ENCODE peak calls at places on chromosomes 13 and 19, in six cellular contexts. P, A, B, H, Y and T are unnamed samples.

GRCh38 chr19:43606569-43607229 is 5.2 kb upstream of the SRRM5 start:
- DNase-seq in P (no peak), A (no peak), B (no peak), H (no peak), Y (no peak), T (no peak)

GRCh38 chr13:43629691-43630480 is 156.9 kb downstream of the ENOX1 start:
- DNase-seq in P (no peak), A (no peak), B (no peak), H (no peak), Y (no peak), T (no peak)

GRCh38 chr19:5498817-5499535 is 43.8 kb downstream of the ZNRF4 start:
- DNase-seq in P (no peak), A (no peak), B (peak; percentile 67), H (no peak), Y (no peak), T (no peak)

GRCh38 chr13:107713314-107713713 is 502.0 kb downstream of the LIG4 start:
- DNase-seq in P (no peak), A (no peak), B (no peak), H (no peak), Y (no peak), T (no peak)

GRCh38 chr19:11179716-11180297 is 17.5 kb downstream of the KANK2 start:
- DNase-seq in P (no peak), A (no peak), B (no peak), H (no peak), Y (peak; percentile 59), T (no peak)

GRCh38 chr13:108146642-108147041 is 68.7 kb downstream of the LIG4 start:
- DNase-seq in P (no peak), A (no peak), B (no peak), H (no peak), Y (no peak), T (no peak)

GRCh38 chr13:110425444-110425780 is 118.3 kb downstream of the COL4A2 start:
- DNase-seq in P (no peak), A (no peak), B (no peak), H (no peak), Y (no peak), T (no peak)

GRCh38 chr19:29495091-29495490 is 30.7 kb upstream of the VSTM2B start:
- DNase-seq in P (no peak), A (no peak), B (no peak), H (no peak), Y (no peak), T (no peak)

GRCh38 chr13:59950201-59950730 is 213.5 kb downstream of the DIAPH3 start:
- DNase-seq in P (no peak), A (no peak), B (no peak), H (no peak), Y (no peak), T (no peak)

GRCh38 chr13:50537029-50537428 is 306.5 kb downstream of the DLEU7 start:
- DNase-seq in P (no peak), A (no peak), B (no peak), H (no peak), Y (no peak), T (no peak)

GRCh38 chr19:23884363-23884762 is 30.3 kb upstream of the ZNF726 start:
- DNase-seq in P (no peak), A (no peak), B (no peak), H (no peak), Y (no peak), T (no peak)

GRCh38 chr19:35901055-35901644 is 810 bp upstream of the NFKBID start:
- DNase-seq in P (no peak), A (no peak), B (no peak), H (no peak), Y (no peak), T (no peak)

GRCh38 chr13:47858678-47859050 is 142.4 kb downstream of the SUCLA2 start:
- DNase-seq in P (no peak), A (no peak), B (no peak), H (no peak), Y (no peak), T (no peak)

GRCh38 chr13:29465741-29466293 is 129.7 kb downstream of the SLC7A1 start:
- DNase-seq in P (no peak), A (peak; percentile 47), B (no peak), H (peak; percentile 35), Y (no peak), T (no peak)

GRCh38 chr19:9836021-9836420 is 903 bp downstream of the PIN1 start:
- DNase-seq in P (no peak), A (peak; percentile 41), B (no peak), H (no peak), Y (no peak), T (no peak)

GRCh38 chr19:13097331-13098258 is 5.1 kb downstream of the LYL1 start:
- DNase-seq in P (peak; percentile 70), A (no peak), B (no peak), H (no peak), Y (no peak), T (peak; percentile 80)

GRCh38 chr19:53864308-53864836 is 3.3 kb upstream of the MYADM start:
- DNase-seq in P (peak; percentile 1), A (no peak), B (no peak), H (peak; percentile 99), Y (no peak), T (no peak)

GRCh38 chr19:4066176-4066606 is 508 bp downstream of the ZBTB7A start:
- DNase-seq in P (no peak), A (no peak), B (no peak), H (no peak), Y (no peak), T (no peak)

GRCh38 chr19:41218615-41219507 is at the start of gene AXL:
- DNase-seq in P (peak; percentile 48), A (peak; percentile 43), B (peak; percentile 78), H (peak; percentile 25), Y (no peak), T (no peak)

DNA sequence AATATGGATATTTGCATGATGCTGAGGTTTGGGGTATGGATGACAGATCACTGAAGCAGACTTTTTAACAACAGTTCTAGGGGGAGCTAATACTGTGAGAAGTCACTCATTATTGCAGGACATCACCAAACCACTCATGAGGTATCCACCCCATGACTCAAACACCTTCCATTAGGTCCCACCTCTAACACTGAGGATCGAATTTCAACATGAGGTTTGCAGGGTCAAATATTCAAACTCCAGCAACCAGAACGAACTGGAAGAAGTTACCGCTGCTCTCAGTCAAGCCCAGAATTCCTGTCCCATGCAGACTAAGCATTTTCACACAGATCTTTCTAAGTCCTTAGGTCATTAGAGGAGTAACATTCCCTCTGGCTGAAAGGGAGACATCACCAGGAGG is 758.9 kb downstream of the UQCRFS1 start:
- DNase-seq in P (no peak), A (no peak), B (no peak), H (no peak), Y (no peak), T (no peak)
- TF ChIP-seq GABPA in P (no peak), A (no peak), B (no peak), H (no peak), Y (no peak), T (no peak)

GRCh38 chr19:38383184-38383583 is 4.7 kb downstream of the GGN start:
- DNase-seq in P (no peak), A (no peak), B (no peak), H (no peak), Y (no peak), T (no peak)

GRCh38 chr19:38385057-38385803 is 2.6 kb downstream of the GGN start:
- DNase-seq in P (no peak), A (no peak), B (no peak), H (no peak), Y (no peak), T (no peak)

GRCh38 chr19:38385804-38386257 is 2.0 kb downstream of the GGN start:
- DNase-seq in P (peak; percentile 33), A (peak; percentile 34), B (no peak), H (no peak), Y (no peak), T (no peak)

GRCh38 chr19:38383743-38384142 is 4.1 kb downstream of the GGN start:
- DNase-seq in P (no peak), A (no peak), B (no peak), H (no peak), Y (no peak), T (no peak)

DNA sequence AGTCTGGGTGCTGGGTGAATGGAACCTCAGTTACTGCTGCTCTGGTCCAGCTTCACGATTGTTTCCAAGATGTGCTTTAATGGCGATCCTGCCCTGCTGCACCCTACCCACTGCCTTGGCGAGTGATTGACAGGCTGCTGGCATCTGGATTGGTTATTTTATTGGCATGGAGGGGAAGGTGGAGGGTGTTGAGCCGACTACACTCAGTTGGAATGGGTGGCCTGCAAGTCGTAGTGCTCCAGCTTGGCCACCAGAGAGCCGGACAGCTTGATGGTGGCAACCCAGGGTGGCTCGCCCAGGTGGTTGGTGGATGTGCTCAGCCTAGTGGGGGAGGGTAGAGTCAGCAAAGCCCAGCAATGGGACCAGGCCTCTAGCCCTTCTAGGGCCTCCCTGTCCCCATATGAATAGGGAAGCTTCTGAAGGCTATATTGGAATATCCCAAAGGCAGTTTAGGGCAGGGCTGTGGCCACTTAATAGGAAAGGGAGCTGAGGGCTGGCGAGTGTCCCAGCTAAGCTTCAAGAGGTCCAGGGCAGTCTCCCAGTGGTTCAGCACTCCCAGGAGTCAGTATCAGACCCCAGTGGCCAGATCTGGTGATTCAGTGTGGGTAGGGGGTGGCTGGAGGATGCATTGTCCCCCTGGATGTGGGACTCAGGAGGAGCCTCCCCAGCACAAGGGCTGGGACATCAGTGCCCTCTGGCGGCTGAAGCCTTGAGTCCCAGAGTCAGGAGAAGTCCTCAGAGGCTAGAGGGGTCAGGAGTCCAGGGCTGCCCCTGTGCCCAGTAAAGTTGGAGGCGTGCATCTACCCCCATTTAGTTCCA is 3.4 kb downstream of the GGN start:
- DNase-seq in P (peak; percentile 49), A (no peak), B (no peak), H (peak; percentile 24), Y (no peak), T (no peak)
- TF ChIP-seq CTCF in P (peak; percentile 62), A (no peak), B (peak; percentile 76), H (peak; percentile 50), Y (peak; percentile 9), T (peak; percentile 14)

GRCh38 chr13:42170029-42170428 is 101.9 kb upstream of the AKAP11 start:
- DNase-seq in P (no peak), A (no peak), B (peak; percentile 57), H (no peak), Y (no peak), T (no peak)

GRCh38 chr13:42177189-42177588 is 94.8 kb upstream of the AKAP11 start:
- DNase-seq in P (no peak), A (no peak), B (no peak), H (no peak), Y (no peak), T (no peak)

GRCh38 chr13:42173789-42174343 is 98.1 kb upstream of the AKAP11 start:
- DNase-seq in P (no peak), A (no peak), B (no peak), H (no peak), Y (no peak), T (no peak)

GRCh38 chr13:42176286-42176685 is 95.7 kb upstream of the AKAP11 start:
- DNase-seq in P (no peak), A (no peak), B (no peak), H (no peak), Y (no peak), T (no peak)

GRCh38 chr13:42174344-42175162 is 97.4 kb upstream of the AKAP11 start:
- DNase-seq in P (peak; percentile 6), A (no peak), B (no peak), H (no peak), Y (no peak), T (no peak)
- TF ChIP-seq GABPA in P (peak; percentile 80), A (no peak), B (no peak), H (no peak), Y (no peak), T (no peak)

DNA sequence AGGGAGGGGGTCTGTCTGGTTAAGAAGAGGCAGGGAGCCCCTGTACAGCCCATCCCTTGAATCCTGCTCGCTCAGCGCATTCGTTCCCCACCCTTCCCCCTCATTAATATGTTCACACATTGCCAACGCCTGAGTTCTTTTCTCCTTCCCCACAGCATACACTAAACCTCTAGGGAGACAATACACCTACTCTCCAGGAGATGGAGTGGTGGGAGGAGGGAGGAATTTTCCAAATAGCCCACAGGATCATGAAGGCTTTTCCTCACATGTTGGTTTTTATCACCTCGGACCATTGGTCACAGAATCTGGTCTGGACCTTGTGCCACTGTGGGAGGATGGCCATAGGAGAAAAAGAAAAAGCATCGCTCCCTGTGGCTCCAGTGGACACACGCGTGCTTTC is 294.9 kb downstream of the SHISA2 start:
- DNase-seq in P (no peak), A (no peak), B (no peak), H (no peak), Y (no peak), T (no peak)
- TF ChIP-seq CTCF in P (no peak), A (no peak), B (no peak), H (no peak), Y (no peak), T (no peak)